ENCODE peak calls at places on chromosomes 5 and 9, in five cellular contexts. One of them, this sample, is unnamed.

GRCh38 chr5:74212336-74212735 is 428.2 kb downstream of the ENC1 start:
- DNase-seq in A549: peak
- DNase-seq in GM12878: no peak
- DNase-seq in HepG2: peak
- DNase-seq in K562: peak
- DNase-seq in this sample: peak

GRCh38 chr5:98769006-98769255 is 4.5 kb upstream of the RGMB start:
- DNase-seq in A549: no peak
- DNase-seq in GM12878: no peak
- DNase-seq in HepG2: no peak
- DNase-seq in K562: no peak
- DNase-seq in this sample: no peak

GRCh38 chr5:179805529-179806249 is 977 bp downstream of the MGAT4B start:
- DNase-seq in A549: peak
- DNase-seq in GM12878: no peak
- DNase-seq in HepG2: no peak
- DNase-seq in K562: peak
- DNase-seq in this sample: peak

GRCh38 chr9:28810375-28811075 is 1237.2 kb upstream of the C9orf72 start:
- DNase-seq in A549: peak
- DNase-seq in GM12878: no peak
- DNase-seq in HepG2: no peak
- DNase-seq in K562: no peak
- DNase-seq in this sample: no peak

GRCh38 chr9:133189826-133190225 is 19.2 kb downstream of the OBP2B start:
- DNase-seq in A549: no peak
- DNase-seq in GM12878: no peak
- DNase-seq in HepG2: no peak
- DNase-seq in K562: no peak
- DNase-seq in this sample: no peak

GRCh38 chr9:84129529-84129928 is 148.9 kb downstream of the RMI1 start:
- DNase-seq in A549: no peak
- DNase-seq in GM12878: no peak
- DNase-seq in HepG2: no peak
- DNase-seq in K562: no peak
- DNase-seq in this sample: no peak

GRCh38 chr9:17135578-17135904 is 701 bp downstream of the CNTLN start:
- DNase-seq in A549: no peak
- DNase-seq in GM12878: no peak
- DNase-seq in HepG2: no peak
- DNase-seq in K562: no peak
- DNase-seq in this sample: peak

GRCh38 chr5:155402927-155403645 is 389.5 kb downstream of the KIF4B start:
- DNase-seq in A549: no peak
- DNase-seq in GM12878: no peak
- DNase-seq in HepG2: no peak
- DNase-seq in K562: no peak
- DNase-seq in this sample: no peak

GRCh38 chr5:102481044-102481715 is 17.6 kb downstream of the SLCO6A1 start:
- DNase-seq in A549: no peak
- DNase-seq in GM12878: no peak
- DNase-seq in HepG2: no peak
- DNase-seq in K562: no peak
- DNase-seq in this sample: no peak

GRCh38 chr9:71680189-71680983 is 87.9 kb downstream of the CEMIP2 start:
- DNase-seq in A549: peak
- DNase-seq in GM12878: no peak
- DNase-seq in HepG2: peak
- DNase-seq in K562: no peak
- DNase-seq in this sample: no peak

GRCh38 chr9:120735009-120735408 is 20.7 kb upstream of the MEGF9 start:
- DNase-seq in A549: no peak
- DNase-seq in GM12878: no peak
- DNase-seq in HepG2: no peak
- DNase-seq in K562: no peak
- DNase-seq in this sample: no peak

GRCh38 chr5:11602298-11602697 is 301.9 kb downstream of the CTNND2 start:
- DNase-seq in A549: no peak
- DNase-seq in GM12878: no peak
- DNase-seq in HepG2: peak
- DNase-seq in K562: no peak
- DNase-seq in this sample: no peak

GRCh38 chr9:131100445-131100844 is 4.1 kb downstream of the AIF1L start:
- DNase-seq in A549: no peak
- DNase-seq in GM12878: no peak
- DNase-seq in HepG2: no peak
- DNase-seq in K562: no peak
- DNase-seq in this sample: peak

GRCh38 chr9:38318755-38319495 is 73.6 kb upstream of the ALDH1B1 start:
- DNase-seq in A549: peak
- DNase-seq in GM12878: peak
- DNase-seq in HepG2: no peak
- DNase-seq in K562: no peak
- DNase-seq in this sample: no peak

GRCh38 chr5:180990086-180990888 is 1.6 kb downstream of the BTNL3 start:
- DNase-seq in A549: no peak
- DNase-seq in GM12878: no peak
- DNase-seq in HepG2: no peak
- DNase-seq in K562: no peak
- DNase-seq in this sample: no peak

GRCh38 chr5:52564594-52564993 is 223.1 kb upstream of the ITGA1 start:
- DNase-seq in A549: no peak
- DNase-seq in GM12878: no peak
- DNase-seq in HepG2: no peak
- DNase-seq in K562: no peak
- DNase-seq in this sample: no peak

GRCh38 chr9:75108571-75108970 is 20.3 kb downstream of the OSTF1 start:
- DNase-seq in A549: no peak
- DNase-seq in GM12878: no peak
- DNase-seq in HepG2: no peak
- DNase-seq in K562: no peak
- DNase-seq in this sample: no peak

GRCh38 chr9:70083429-70083828 is 39.8 kb downstream of the MAMDC2 start:
- DNase-seq in A549: no peak
- DNase-seq in GM12878: no peak
- DNase-seq in HepG2: no peak
- DNase-seq in K562: no peak
- DNase-seq in this sample: no peak

GRCh38 chr5:163456840-163457239 is 3.1 kb downstream of the NUDCD2 start:
- DNase-seq in A549: no peak
- DNase-seq in GM12878: no peak
- DNase-seq in HepG2: no peak
- DNase-seq in K562: no peak
- DNase-seq in this sample: no peak

GRCh38 chr5:10306114-10306513 is 1.6 kb downstream of the CMBL start:
- DNase-seq in A549: no peak
- DNase-seq in GM12878: no peak
- DNase-seq in HepG2: no peak
- DNase-seq in K562: no peak
- DNase-seq in this sample: no peak

GRCh38 chr5:103092676-103093075 is 27.3 kb downstream of the GIN1 start:
- DNase-seq in A549: no peak
- DNase-seq in GM12878: no peak
- DNase-seq in HepG2: no peak
- DNase-seq in K562: no peak
- DNase-seq in this sample: no peak

DNA sequence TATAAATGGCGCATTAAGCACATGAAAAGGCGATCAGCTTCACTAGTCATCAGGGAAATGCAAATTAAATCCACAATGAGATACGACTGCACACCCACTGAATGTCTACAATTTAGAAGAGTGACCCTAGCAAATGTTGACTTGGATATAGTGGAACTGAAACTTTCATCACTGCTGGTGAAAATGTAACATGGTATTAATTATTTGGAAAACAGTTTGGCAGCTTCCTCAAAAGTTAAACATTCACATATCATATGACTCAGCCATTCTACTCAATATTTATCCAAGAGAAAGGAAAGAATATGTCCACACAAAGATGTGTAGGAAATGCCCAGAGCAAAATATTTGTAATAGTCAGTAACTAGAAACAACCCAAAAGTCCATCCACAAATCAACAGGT is 146.5 kb downstream of the LPAR1 start:
- DNase-seq in A549: peak
- DNase-seq in GM12878: no peak
- DNase-seq in HepG2: no peak
- DNase-seq in K562: no peak
- DNase-seq in this sample: no peak
- TF ChIP-seq JUNB in A549: peak
- TF ChIP-seq JUNB in GM12878: no peak
- TF ChIP-seq JUNB in HepG2: no peak
- TF ChIP-seq JUNB in K562: no peak
- TF ChIP-seq JUNB in this sample: no peak

DNA sequence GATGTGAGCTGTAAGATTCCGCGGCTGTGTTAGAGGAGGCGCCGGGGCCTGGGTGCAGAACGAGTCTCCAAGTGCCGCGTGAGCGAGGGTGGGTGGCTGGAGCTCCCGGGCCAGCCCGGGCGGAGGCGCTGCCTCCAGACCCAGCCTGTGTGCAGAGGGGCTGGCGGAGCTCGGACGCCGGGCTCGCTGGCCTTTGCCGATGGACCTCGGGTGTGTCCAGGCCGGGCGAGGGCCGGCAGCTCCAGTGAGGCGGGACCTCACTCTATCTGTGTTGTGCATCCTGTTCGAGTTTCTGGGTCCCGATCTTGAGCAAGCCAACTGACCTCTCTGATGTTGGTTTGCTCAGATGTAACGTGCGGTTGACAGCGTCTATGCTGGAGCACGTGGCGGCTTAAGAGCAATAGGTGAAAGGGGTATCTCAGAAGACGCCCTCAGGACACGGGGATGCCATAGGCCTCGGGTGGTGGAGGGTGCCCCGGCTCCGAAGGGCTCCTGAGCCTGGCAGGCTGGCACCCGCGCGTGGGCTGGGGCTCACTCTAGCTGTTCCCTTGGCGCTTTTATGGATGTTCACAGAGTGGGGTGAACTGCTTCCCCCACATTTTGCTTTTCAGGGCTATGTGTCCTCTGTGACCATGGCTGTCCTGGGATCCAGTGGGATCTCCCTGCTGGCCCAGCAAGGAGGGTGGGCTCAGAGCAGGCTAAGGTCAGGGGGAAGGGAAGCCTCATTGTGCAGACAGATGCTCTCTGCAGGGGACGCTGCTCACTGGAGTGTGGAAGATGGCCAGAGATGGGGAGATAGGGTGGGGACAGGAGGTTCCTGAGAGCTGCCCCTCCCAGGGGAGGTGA is 69.8 kb downstream of the MRPL36 start:
- DNase-seq in A549: no peak
- DNase-seq in GM12878: no peak
- DNase-seq in HepG2: no peak
- DNase-seq in K562: no peak
- DNase-seq in this sample: no peak
- TF ChIP-seq JUNB in A549: no peak
- TF ChIP-seq JUNB in GM12878: no peak
- TF ChIP-seq JUNB in HepG2: no peak
- TF ChIP-seq JUNB in K562: no peak
- TF ChIP-seq JUNB in this sample: no peak

GRCh38 chr9:86918556-86918955 is 28.8 kb downstream of the GAS1 start:
- DNase-seq in A549: no peak
- DNase-seq in GM12878: no peak
- DNase-seq in HepG2: no peak
- DNase-seq in K562: no peak
- DNase-seq in this sample: no peak

GRCh38 chr9:86924206-86924605 is 23.1 kb downstream of the GAS1 start:
- DNase-seq in A549: no peak
- DNase-seq in GM12878: no peak
- DNase-seq in HepG2: no peak
- DNase-seq in K562: no peak
- DNase-seq in this sample: no peak

GRCh38 chr9:86923061-86923460 is 24.2 kb downstream of the GAS1 start:
- DNase-seq in A549: no peak
- DNase-seq in GM12878: no peak
- DNase-seq in HepG2: no peak
- DNase-seq in K562: no peak
- DNase-seq in this sample: no peak

GRCh38 chr9:86925686-86926085 is 21.6 kb downstream of the GAS1 start:
- DNase-seq in A549: no peak
- DNase-seq in GM12878: no peak
- DNase-seq in HepG2: no peak
- DNase-seq in K562: no peak
- DNase-seq in this sample: no peak

DNA sequence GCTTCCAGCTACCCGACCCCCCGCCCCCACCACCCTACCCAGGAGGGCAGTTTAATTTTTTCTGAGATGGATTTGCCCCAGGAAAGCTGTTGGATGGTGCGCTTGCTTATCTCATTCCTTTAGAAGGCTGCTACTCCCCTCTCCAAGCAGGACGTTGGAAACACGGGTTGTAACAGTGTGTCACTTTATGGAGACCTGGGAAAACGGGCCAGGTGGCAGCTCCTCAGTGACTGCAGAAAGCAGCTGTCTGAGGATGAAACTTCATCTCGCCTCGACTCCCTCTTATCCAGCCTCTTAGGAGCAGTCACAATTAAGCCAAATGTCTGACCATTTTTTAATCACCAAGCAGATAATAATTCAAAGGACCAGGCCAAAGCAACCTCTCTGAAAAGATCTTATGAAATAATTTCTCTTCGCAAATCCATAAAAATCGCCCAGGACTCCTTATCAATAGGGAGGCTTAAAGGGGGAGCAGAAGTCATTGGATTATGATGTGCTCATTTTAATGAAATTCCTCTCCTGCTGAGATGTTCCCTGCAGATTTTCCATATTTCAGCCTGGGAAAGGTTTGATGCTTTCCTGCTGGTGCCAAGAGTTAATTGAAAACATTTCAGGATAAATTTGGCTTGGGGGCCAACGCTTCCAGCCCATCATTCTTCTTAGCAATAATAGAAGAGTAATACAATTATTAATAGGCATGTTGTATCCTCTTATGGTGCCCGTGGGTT is 26.0 kb downstream of the GAS1 start:
- DNase-seq in A549: no peak
- DNase-seq in GM12878: no peak
- DNase-seq in HepG2: no peak
- DNase-seq in K562: no peak
- DNase-seq in this sample: no peak
- TF ChIP-seq JUNB in A549: no peak
- TF ChIP-seq JUNB in GM12878: no peak
- TF ChIP-seq JUNB in HepG2: no peak
- TF ChIP-seq JUNB in K562: no peak
- TF ChIP-seq JUNB in this sample: no peak

GRCh38 chr5:152529456-152529855 is 124.4 kb upstream of the NMUR2 start:
- DNase-seq in A549: no peak
- DNase-seq in GM12878: no peak
- DNase-seq in HepG2: no peak
- DNase-seq in K562: no peak
- DNase-seq in this sample: peak

GRCh38 chr5:152527358-152528048 is 122.4 kb upstream of the NMUR2 start:
- DNase-seq in A549: no peak
- DNase-seq in GM12878: no peak
- DNase-seq in HepG2: no peak
- DNase-seq in K562: no peak
- DNase-seq in this sample: no peak

DNA sequence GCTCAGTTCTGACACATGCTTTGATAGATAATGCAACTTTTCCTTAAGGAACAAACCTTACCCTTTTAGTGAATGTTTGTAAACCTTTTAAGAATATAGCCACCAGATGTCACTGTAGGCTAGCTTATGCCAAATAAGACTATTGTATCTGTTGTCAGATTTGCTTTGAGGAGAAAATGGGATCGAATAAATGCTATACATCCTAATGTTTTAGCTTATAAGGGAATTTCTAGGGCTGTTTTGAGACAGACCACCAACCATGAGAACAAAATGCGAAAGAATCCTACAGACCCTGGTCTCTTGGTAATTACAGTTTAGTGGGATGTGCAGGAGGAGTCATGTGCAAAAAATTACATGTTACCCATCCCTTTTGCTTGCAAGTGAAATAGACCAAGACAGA is 127.6 kb upstream of the NMUR2 start:
- DNase-seq in A549: peak
- DNase-seq in GM12878: peak
- DNase-seq in HepG2: peak
- DNase-seq in K562: peak
- DNase-seq in this sample: peak
- TF ChIP-seq JUNB in A549: no peak
- TF ChIP-seq JUNB in GM12878: no peak
- TF ChIP-seq JUNB in HepG2: no peak
- TF ChIP-seq JUNB in K562: no peak
- TF ChIP-seq JUNB in this sample: no peak